ENCODE peak calls at places on chromosomes 2 and 18, in seven cellular contexts. One of them, this sample, is unnamed.

GRCh38 chr2:219684721-219685689 is 57.6 kb downstream of the SLC4A3 start:
- DNase-seq in stimulated activated CD8-positive, alpha-beta memory T cell treated with anti-CD3 and anti-CD28 coated beads, Interleukin-4, amount 100 ng/mL, for 24 hours: peak
- DNase-seq in ureter: peak
- DNase-seq in nucleus accumbens: no peak
- DNase-seq in retina: no peak
- DNase-seq in ELF-1: peak
- DNase-seq in HT1080: peak
- DNase-seq in this sample: peak

GRCh38 chr2:228681426-228681825 is 499.9 kb upstream of the SPHKAP start:
- DNase-seq in ureter: no peak
- DNase-seq in retina: no peak
- DNase-seq in HT1080: peak
- DNase-seq in nucleus accumbens: no peak
- DNase-seq in stimulated activated CD8-positive, alpha-beta memory T cell treated with anti-CD3 and anti-CD28 coated beads, Interleukin-4, amount 100 ng/mL, for 24 hours: no peak
- DNase-seq in ELF-1: peak
- DNase-seq in this sample: peak

GRCh38 chr18:56873441-56874140 is 222.4 kb downstream of the WDR7 start:
- DNase-seq in retina: peak
- DNase-seq in ureter: no peak
- DNase-seq in ELF-1: peak
- DNase-seq in nucleus accumbens: no peak
- DNase-seq in HT1080: no peak
- DNase-seq in stimulated activated CD8-positive, alpha-beta memory T cell treated with anti-CD3 and anti-CD28 coated beads, Interleukin-4, amount 100 ng/mL, for 24 hours: no peak
- DNase-seq in this sample: no peak

GRCh38 chr2:177873915-177874314 is 198.7 kb downstream of the PDE11A start:
- DNase-seq in HT1080: no peak
- DNase-seq in nucleus accumbens: no peak
- DNase-seq in stimulated activated CD8-positive, alpha-beta memory T cell treated with anti-CD3 and anti-CD28 coated beads, Interleukin-4, amount 100 ng/mL, for 24 hours: no peak
- DNase-seq in retina: no peak
- DNase-seq in ureter: no peak
- DNase-seq in ELF-1: no peak
- DNase-seq in this sample: no peak

GRCh38 chr2:121890041-121890440 is 134.6 kb downstream of the TSN start:
- DNase-seq in HT1080: no peak
- DNase-seq in stimulated activated CD8-positive, alpha-beta memory T cell treated with anti-CD3 and anti-CD28 coated beads, Interleukin-4, amount 100 ng/mL, for 24 hours: no peak
- DNase-seq in ureter: no peak
- DNase-seq in nucleus accumbens: no peak
- DNase-seq in ELF-1: no peak
- DNase-seq in retina: no peak
- DNase-seq in this sample: no peak

GRCh38 chr2:118874324-118874723 is 26.9 kb upstream of the EN1 start:
- DNase-seq in nucleus accumbens: no peak
- DNase-seq in HT1080: no peak
- DNase-seq in ureter: no peak
- DNase-seq in stimulated activated CD8-positive, alpha-beta memory T cell treated with anti-CD3 and anti-CD28 coated beads, Interleukin-4, amount 100 ng/mL, for 24 hours: no peak
- DNase-seq in ELF-1: no peak
- DNase-seq in retina: no peak
- DNase-seq in this sample: no peak

GRCh38 chr2:120497261-120497977 is 151.5 kb downstream of the INHBB start:
- DNase-seq in stimulated activated CD8-positive, alpha-beta memory T cell treated with anti-CD3 and anti-CD28 coated beads, Interleukin-4, amount 100 ng/mL, for 24 hours: no peak
- DNase-seq in retina: no peak
- DNase-seq in HT1080: no peak
- DNase-seq in ELF-1: no peak
- DNase-seq in ureter: no peak
- DNase-seq in nucleus accumbens: no peak
- DNase-seq in this sample: no peak

GRCh38 chr18:63322908-63323634 is 3.5 kb upstream of the BCL2 start:
- DNase-seq in nucleus accumbens: no peak
- DNase-seq in stimulated activated CD8-positive, alpha-beta memory T cell treated with anti-CD3 and anti-CD28 coated beads, Interleukin-4, amount 100 ng/mL, for 24 hours: peak
- DNase-seq in ureter: peak
- DNase-seq in ELF-1: peak
- DNase-seq in HT1080: peak
- DNase-seq in retina: peak
- DNase-seq in this sample: peak

GRCh38 chr18:44936485-44936884 is 255.8 kb downstream of the SETBP1 start:
- DNase-seq in ELF-1: no peak
- DNase-seq in stimulated activated CD8-positive, alpha-beta memory T cell treated with anti-CD3 and anti-CD28 coated beads, Interleukin-4, amount 100 ng/mL, for 24 hours: no peak
- DNase-seq in retina: no peak
- DNase-seq in HT1080: no peak
- DNase-seq in nucleus accumbens: no peak
- DNase-seq in ureter: no peak
- DNase-seq in this sample: no peak